ENCODE peak calls at places on chromosomes 6 and 20, in ten cellular contexts. Q, L, F, T, Y, I, H, J, C and A are unnamed samples.

GRCh38 chr20:54139188-54139587 is 34.6 kb downstream of the CYP24A1 start:
- DNase-seq in Q (no peak), T (no peak), F (no peak), C (no peak), I (no peak), J (no peak), L (no peak), H (no peak), Y (no peak), A (no peak)

GRCh38 chr6:11868392-11868791 is 89.8 kb upstream of the ADTRP start:
- DNase-seq in I (no peak), Q (peak; percentile 12), F (no peak), L (no peak), C (no peak), T (no peak), H (no peak), J (no peak), Y (no peak), A (no peak)

GRCh38 chr6:161228096-161228495 is 45.8 kb downstream of the AGPAT4 start:
- DNase-seq in F (no peak), L (no peak), T (no peak), C (no peak), I (no peak), Q (no peak), H (peak; percentile 76), J (no peak), Y (no peak), A (no peak)

GRCh38 chr6:169828176-169828575 is 76.8 kb downstream of the ERMARD start:
- DNase-seq in I (no peak), Y (no peak), T (no peak), L (no peak), Q (no peak), F (no peak), H (no peak), J (no peak), C (no peak), A (no peak)

GRCh38 chr20:1287306-1287705 is 21.2 kb downstream of the SNPH start:
- DNase-seq in L (no peak), H (no peak), J (peak; percentile 23), Q (no peak), T (no peak), Y (no peak), I (no peak), C (no peak), F (no peak), A (no peak)

GRCh38 chr20:60074276-60074675 is 116.1 kb downstream of the CDH26 start:
- DNase-seq in C (no peak), T (no peak), Q (no peak), H (no peak), J (no peak), I (no peak), F (no peak), L (no peak), Y (no peak), A (no peak)

GRCh38 chr20:61960836-61961235 is 104.8 kb downstream of the TAF4 start:
- DNase-seq in L (no peak), J (no peak), H (no peak), I (no peak), T (no peak), F (no peak), Y (no peak), Q (no peak), C (no peak), A (no peak)

GRCh38 chr6:130602151-130602770 is 224.9 kb upstream of the SMLR1 start:
- DNase-seq in Q (peak; percentile 92), T (no peak), H (peak; percentile 93), C (no peak), F (no peak), L (no peak), Y (no peak), I (no peak), J (peak; percentile 34), A (no peak)

GRCh38 chr20:2865630-2866029 is 7.7 kb upstream of the PTPRA start:
- DNase-seq in Q (peak; percentile 25), F (no peak), T (peak; percentile 68), H (no peak), J (peak; percentile 62), Y (no peak), L (peak; percentile 13), C (no peak), I (no peak), A (no peak)

GRCh38 chr6:16676978-16677377 is 84.3 kb downstream of the ATXN1 start:
- DNase-seq in H (peak; percentile 70), I (no peak), T (peak; percentile 14), F (no peak), Q (peak; percentile 78), Y (no peak), L (no peak), J (no peak), C (no peak), A (no peak)

GRCh38 chr20:32575805-32576204 is 9.3 kb downstream of the NOL4L start:
- DNase-seq in Q (no peak), I (no peak), H (no peak), F (no peak), C (no peak), Y (no peak), J (no peak), L (no peak), T (no peak), A (no peak)

GRCh38 chr20:41617059-41617921 is 887 bp downstream of the CHD6 start:
- DNase-seq in F (peak; percentile 26), I (no peak), T (peak; percentile 55), L (peak; percentile 36), J (peak; percentile 48), C (no peak), Q (peak; percentile 49), Y (peak; percentile 15), H (peak; percentile 47), A (no peak)

GRCh38 chr6:157985378-157986155 is 3.9 kb downstream of the SYNJ2 start:
- DNase-seq in F (no peak), Q (peak; percentile 36), T (peak; percentile 40), Y (peak; percentile 26), I (peak; percentile 70), J (no peak), L (no peak), H (no peak), C (peak; percentile 18), A (no peak)

GRCh38 chr6:16472349-16473069 is 234.1 kb downstream of the GMPR start:
- DNase-seq in Y (no peak), H (peak; percentile 42), J (no peak), I (no peak), F (no peak), L (no peak), Q (peak; percentile 76), T (no peak), C (no peak), A (no peak)

GRCh38 chr6:72554203-72554564 is 67.7 kb upstream of the KCNQ5 start:
- DNase-seq in T (no peak), H (peak; percentile 77), C (no peak), L (no peak), I (no peak), J (no peak), Q (peak; percentile 31), F (no peak), Y (no peak), A (no peak)

GRCh38 chr6:34239240-34239825 is 2.7 kb downstream of the HMGA1 start:
- DNase-seq in I (peak; percentile 3), C (no peak), F (no peak), T (no peak), J (no peak), Y (no peak), Q (no peak), L (no peak), H (no peak), A (no peak)

GRCh38 chr20:24502661-24503060 is 33.2 kb downstream of the SYNDIG1 start:
- DNase-seq in I (no peak), J (no peak), H (no peak), Q (peak; percentile 38), C (no peak), Y (no peak), T (no peak), L (no peak), F (no peak), A (peak; percentile 52)

GRCh38 chr20:23666189-23666588 is 22.6 kb downstream of the CST4 start:
- DNase-seq in L (no peak), C (no peak), Y (no peak), I (no peak), Q (peak; percentile 46), J (no peak), F (no peak), T (peak; percentile 23), H (no peak), A (no peak)

GRCh38 chr6:44655368-44656342 is 268.1 kb downstream of the CDC5L start:
- DNase-seq in H (peak; percentile 80), I (peak; percentile 65), T (peak; percentile 89), Q (peak; percentile 75), L (peak; percentile 75), C (peak; percentile 28), F (peak; percentile 69), J (peak; percentile 83), Y (peak; percentile 24), A (peak; percentile 17)

GRCh38 chr20:25223765-25224720 is 23.8 kb upstream of the PYGB start:
- DNase-seq in Y (no peak), I (no peak), F (no peak), T (no peak), H (no peak), J (no peak), L (no peak), C (no peak), Q (no peak), A (no peak)

GRCh38 chr6:104118274-104118673 is 741.4 kb downstream of the HACE1 start:
- DNase-seq in L (no peak), Y (no peak), J (no peak), F (no peak), I (no peak), Q (peak; percentile 72), T (no peak), H (peak; percentile 47), C (no peak), A (no peak)

GRCh38 chr6:136956590-136957573 is 34.8 kb downstream of the SLC35D3 start:
- DNase-seq in L (no peak), Q (no peak), T (peak; percentile 86), C (no peak), H (no peak), F (no peak), I (no peak), J (no peak), Y (no peak), A (no peak)

GRCh38 chr6:115667478-115667996 is 393.2 kb downstream of the FRK start:
- DNase-seq in Y (no peak), H (no peak), I (no peak), T (no peak), Q (no peak), L (no peak), F (no peak), J (no peak), C (no peak), A (no peak)

GRCh38 chr6:1695546-1696494 is 86.1 kb downstream of the FOXC1 start:
- DNase-seq in C (no peak), L (no peak), H (peak; percentile 42), Q (peak; percentile 32), T (no peak), F (no peak), Y (no peak), J (no peak), I (no peak), A (no peak)

GRCh38 chr20:48761023-48761785 is 66.6 kb downstream of the PREX1 start:
- DNase-seq in I (no peak), L (peak; percentile 36), C (no peak), H (no peak), F (no peak), Y (peak; percentile 52), T (no peak), Q (no peak), J (no peak), A (no peak)

GRCh38 chr6:51846531-51846930 is 240.9 kb downstream of the PKHD1 start:
- DNase-seq in I (no peak), Y (no peak), C (no peak), F (no peak), Q (no peak), J (no peak), T (no peak), L (no peak), H (no peak), A (no peak)

GRCh38 chr6:28683945-28684538 is 158.4 kb downstream of the GPX5 start:
- DNase-seq in L (no peak), I (peak; percentile 20), F (no peak), T (peak; percentile 78), C (no peak), H (peak; percentile 51), Q (peak; percentile 70), J (no peak), Y (peak; percentile 23), A (no peak)

GRCh38 chr6:57209030-57209429 is 13.1 kb downstream of the RAB23 start:
- DNase-seq in I (no peak), C (no peak), Q (no peak), T (no peak), Y (no peak), F (no peak), J (no peak), L (no peak), H (no peak), A (no peak)